ENCODE peak calls at places on chromosome 4, in eight cellular contexts. One of them, this sample, is unnamed.

GRCh38 chr4:142595222-142595871 is 250.8 kb downstream of the INPP4B start:
- DNase-seq in transverse colon: no peak
- DNase-seq in A549: no peak
- DNase-seq in PC-9: no peak
- DNase-seq in kidney: no peak
- DNase-seq in pancreas: peak; percentile 17
- DNase-seq in tibial artery: no peak
- DNase-seq in breast epithelium: no peak
- DNase-seq in this sample: no peak

GRCh38 chr4:100938698-100939097 is 408.6 kb downstream of the PPP3CA start:
- DNase-seq in kidney: no peak
- DNase-seq in tibial artery: no peak
- DNase-seq in breast epithelium: no peak
- DNase-seq in pancreas: no peak
- DNase-seq in transverse colon: no peak
- DNase-seq in A549: no peak
- DNase-seq in PC-9: no peak
- DNase-seq in this sample: no peak

GRCh38 chr4:3108211-3108610 is 33.7 kb downstream of the HTT start:
- DNase-seq in A549: no peak
- DNase-seq in kidney: no peak
- DNase-seq in transverse colon: no peak
- DNase-seq in pancreas: no peak
- DNase-seq in tibial artery: no peak
- DNase-seq in breast epithelium: no peak
- DNase-seq in PC-9: no peak
- DNase-seq in this sample: no peak

GRCh38 chr4:182205293-182205692 is 37.9 kb upstream of the TENM3 start:
- DNase-seq in PC-9: no peak
- DNase-seq in A549: no peak
- DNase-seq in pancreas: no peak
- DNase-seq in kidney: no peak
- DNase-seq in breast epithelium: no peak
- DNase-seq in tibial artery: no peak
- DNase-seq in transverse colon: no peak
- DNase-seq in this sample: no peak

GRCh38 chr4:156195914-156196313 is 242.2 kb upstream of the CTSO start:
- DNase-seq in transverse colon: no peak
- DNase-seq in tibial artery: no peak
- DNase-seq in A549: no peak
- DNase-seq in PC-9: no peak
- DNase-seq in pancreas: no peak
- DNase-seq in breast epithelium: no peak
- DNase-seq in kidney: no peak
- DNase-seq in this sample: no peak

GRCh38 chr4:56909083-56909981 is 1.6 kb downstream of the REST start:
- DNase-seq in breast epithelium: no peak
- DNase-seq in transverse colon: peak; percentile 56
- DNase-seq in pancreas: peak; percentile 52
- DNase-seq in PC-9: no peak
- DNase-seq in kidney: peak; percentile 90
- DNase-seq in A549: peak; percentile 33
- DNase-seq in tibial artery: peak; percentile 54
- DNase-seq in this sample: no peak

GRCh38 chr4:2825184-2825506 is 18.5 kb upstream of the ADD1 start:
- DNase-seq in tibial artery: peak; percentile 11
- DNase-seq in transverse colon: no peak
- DNase-seq in A549: no peak
- DNase-seq in breast epithelium: no peak
- DNase-seq in PC-9: no peak
- DNase-seq in pancreas: no peak
- DNase-seq in kidney: no peak
- DNase-seq in this sample: no peak

GRCh38 chr4:56387023-56388001 is at the start of gene AASDH:
- DNase-seq in breast epithelium: peak; percentile 91
- DNase-seq in pancreas: peak; percentile 94
- DNase-seq in transverse colon: peak; percentile 96
- DNase-seq in tibial artery: peak; percentile 87
- DNase-seq in A549: peak; percentile 94
- DNase-seq in PC-9: peak; percentile 87
- DNase-seq in kidney: peak; percentile 96
- DNase-seq in this sample: peak; percentile 91

GRCh38 chr4:158837527-158838141 is 68.8 kb downstream of the FNIP2 start:
- DNase-seq in kidney: no peak
- DNase-seq in tibial artery: no peak
- DNase-seq in PC-9: no peak
- DNase-seq in breast epithelium: no peak
- DNase-seq in pancreas: no peak
- DNase-seq in transverse colon: no peak
- DNase-seq in A549: no peak
- DNase-seq in this sample: no peak

GRCh38 chr4:168589154-168589553 is 92.3 kb downstream of the PALLD start:
- DNase-seq in pancreas: peak; percentile 16
- DNase-seq in kidney: no peak
- DNase-seq in A549: peak; percentile 74
- DNase-seq in PC-9: peak; percentile 93
- DNase-seq in tibial artery: no peak
- DNase-seq in transverse colon: no peak
- DNase-seq in breast epithelium: no peak
- DNase-seq in this sample: no peak

GRCh38 chr4:168593399-168593798 is 96.5 kb downstream of the PALLD start:
- DNase-seq in kidney: no peak
- DNase-seq in PC-9: no peak
- DNase-seq in tibial artery: no peak
- DNase-seq in transverse colon: no peak
- DNase-seq in pancreas: no peak
- DNase-seq in A549: no peak
- DNase-seq in breast epithelium: no peak
- DNase-seq in this sample: no peak

GRCh38 chr4:168592676-168593075 is 95.8 kb downstream of the PALLD start:
- DNase-seq in tibial artery: no peak
- DNase-seq in breast epithelium: no peak
- DNase-seq in pancreas: no peak
- DNase-seq in A549: no peak
- DNase-seq in PC-9: no peak
- DNase-seq in kidney: no peak
- DNase-seq in transverse colon: no peak
- DNase-seq in this sample: no peak

GRCh38 chr4:168598191-168598590 is 101.3 kb downstream of the PALLD start:
- DNase-seq in A549: no peak
- DNase-seq in pancreas: no peak
- DNase-seq in tibial artery: no peak
- DNase-seq in PC-9: no peak
- DNase-seq in kidney: no peak
- DNase-seq in transverse colon: no peak
- DNase-seq in breast epithelium: no peak
- DNase-seq in this sample: no peak

DNA sequence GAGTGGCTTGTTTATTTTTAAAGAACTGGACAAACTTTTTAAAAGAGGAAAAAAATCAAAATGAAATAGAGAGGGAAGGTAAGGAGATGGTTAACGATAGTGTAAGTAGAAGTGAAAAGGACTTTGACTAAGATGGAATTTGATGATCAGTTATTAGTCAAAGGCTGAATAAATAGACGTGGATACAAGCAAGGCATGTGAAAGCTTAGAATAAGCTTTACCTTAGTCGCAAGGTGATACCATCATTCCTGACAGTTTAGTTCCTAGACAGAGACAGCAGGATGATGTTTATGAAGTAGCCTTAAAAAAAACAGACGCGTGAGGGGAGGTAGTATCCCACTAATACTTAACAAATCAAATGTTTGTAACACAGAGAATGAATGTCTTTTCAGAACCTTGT is 97.3 kb downstream of the PALLD start:
- DNase-seq in A549: no peak
- DNase-seq in pancreas: no peak
- DNase-seq in tibial artery: no peak
- DNase-seq in kidney: no peak
- DNase-seq in PC-9: no peak
- DNase-seq in breast epithelium: no peak
- DNase-seq in transverse colon: no peak
- DNase-seq in this sample: no peak
- H3K4me3 ChIP-seq in A549: no peak overlapping the region
- H3K4me3 ChIP-seq in pancreas: no peak overlapping the region
- H3K4me3 ChIP-seq in tibial artery: no peak overlapping the region
- H3K4me3 ChIP-seq in kidney: no peak overlapping the region
- H3K4me3 ChIP-seq in PC-9: no peak overlapping the region
- H3K4me3 ChIP-seq in breast epithelium: no peak overlapping the region
- H3K4me3 ChIP-seq in transverse colon: no peak overlapping the region
- H3K4me3 ChIP-seq in this sample: no peak overlapping the region

GRCh38 chr4:176163041-176163440 is 32.3 kb downstream of the SPATA4 start:
- DNase-seq in PC-9: no peak
- DNase-seq in transverse colon: no peak
- DNase-seq in pancreas: no peak
- DNase-seq in A549: no peak
- DNase-seq in kidney: no peak
- DNase-seq in breast epithelium: no peak
- DNase-seq in tibial artery: no peak
- DNase-seq in this sample: no peak
- H3K4me3 ChIP-seq in PC-9: no peak overlapping the region
- H3K4me3 ChIP-seq in transverse colon: no peak overlapping the region
- H3K4me3 ChIP-seq in pancreas: no peak overlapping the region
- H3K4me3 ChIP-seq in A549: no peak overlapping the region
- H3K4me3 ChIP-seq in kidney: no peak overlapping the region
- H3K4me3 ChIP-seq in breast epithelium: no peak overlapping the region
- H3K4me3 ChIP-seq in tibial artery: no peak overlapping the region
- H3K4me3 ChIP-seq in this sample: no peak overlapping the region

GRCh38 chr4:86451560-86452322 is 91.9 kb upstream of the MAPK10 start:
- DNase-seq in breast epithelium: no peak
- DNase-seq in kidney: no peak
- DNase-seq in tibial artery: no peak
- DNase-seq in transverse colon: no peak
- DNase-seq in PC-9: peak; percentile 87
- DNase-seq in A549: peak; percentile 3
- DNase-seq in pancreas: no peak
- DNase-seq in this sample: no peak
- H3K4me3 ChIP-seq in breast epithelium: no peak overlapping the region
- H3K4me3 ChIP-seq in kidney: peak overlapping the region; percentile 81
- H3K4me3 ChIP-seq in tibial artery: peak overlapping the region; percentile 38
- H3K4me3 ChIP-seq in transverse colon: peak overlapping the region; percentile 21
- H3K4me3 ChIP-seq in PC-9: peak overlapping the region; percentile 42
- H3K4me3 ChIP-seq in A549: no peak overlapping the region
- H3K4me3 ChIP-seq in pancreas: no peak overlapping the region
- H3K4me3 ChIP-seq in this sample: peak overlapping the region; percentile 1

GRCh38 chr4:38065900-38066299 is 105.7 kb downstream of the PTTG2 start:
- DNase-seq in transverse colon: no peak
- DNase-seq in PC-9: no peak
- DNase-seq in A549: no peak
- DNase-seq in tibial artery: no peak
- DNase-seq in kidney: no peak
- DNase-seq in pancreas: no peak
- DNase-seq in breast epithelium: no peak
- DNase-seq in this sample: no peak

GRCh38 chr4:38060829-38061431 is 100.7 kb downstream of the PTTG2 start:
- DNase-seq in kidney: no peak
- DNase-seq in A549: no peak
- DNase-seq in PC-9: no peak
- DNase-seq in tibial artery: no peak
- DNase-seq in pancreas: no peak
- DNase-seq in breast epithelium: no peak
- DNase-seq in transverse colon: no peak
- DNase-seq in this sample: no peak

GRCh38 chr4:38062894-38063168 is 102.6 kb downstream of the PTTG2 start:
- DNase-seq in tibial artery: no peak
- DNase-seq in kidney: no peak
- DNase-seq in PC-9: no peak
- DNase-seq in breast epithelium: no peak
- DNase-seq in transverse colon: no peak
- DNase-seq in pancreas: no peak
- DNase-seq in A549: no peak
- DNase-seq in this sample: no peak

GRCh38 chr4:38065181-38065580 is 105.0 kb downstream of the PTTG2 start:
- DNase-seq in PC-9: no peak
- DNase-seq in A549: no peak
- DNase-seq in tibial artery: no peak
- DNase-seq in breast epithelium: no peak
- DNase-seq in transverse colon: no peak
- DNase-seq in pancreas: no peak
- DNase-seq in kidney: no peak
- DNase-seq in this sample: no peak

DNA sequence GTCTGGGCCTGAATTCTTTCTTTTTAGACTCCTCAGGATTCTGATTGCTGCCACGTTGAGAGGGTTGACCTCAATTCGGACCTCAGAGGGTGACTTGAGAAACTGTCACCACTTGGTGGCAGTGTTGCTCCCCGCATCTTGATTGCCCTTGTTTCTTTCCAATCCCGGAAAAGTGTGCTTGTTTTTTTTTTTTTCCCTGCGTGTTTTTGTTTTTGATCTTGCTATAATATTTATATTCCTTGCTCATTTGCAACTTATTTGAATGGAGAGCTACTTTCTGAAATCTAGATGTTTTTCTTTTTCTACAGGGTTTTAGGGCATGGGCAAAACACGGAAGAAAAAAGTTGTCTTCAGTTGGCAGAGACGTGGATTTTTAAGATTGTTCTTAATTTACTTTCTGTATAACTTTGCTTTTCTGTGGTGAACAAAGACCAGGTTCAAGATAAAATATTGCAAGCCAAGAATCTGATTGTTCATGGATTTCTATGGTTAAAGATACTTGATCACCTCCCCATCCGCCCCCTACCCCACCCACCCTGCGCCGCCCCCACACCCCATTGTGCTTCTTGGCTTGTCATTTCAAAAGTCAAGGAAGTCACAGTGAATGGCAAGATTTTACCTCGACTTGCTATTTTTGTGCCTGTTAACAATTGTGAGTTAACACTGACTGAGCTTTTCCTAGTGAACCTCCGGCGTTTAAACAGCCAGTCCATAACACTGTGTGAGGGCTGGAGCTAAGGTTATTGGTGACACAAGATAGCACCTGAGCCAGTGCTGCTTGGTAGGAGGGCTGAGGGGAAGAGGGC is 102.1 kb downstream of the PTTG2 start:
- DNase-seq in PC-9: peak; percentile 58
- DNase-seq in kidney: no peak
- DNase-seq in A549: peak; percentile 60
- DNase-seq in breast epithelium: peak; percentile 62
- DNase-seq in pancreas: peak; percentile 83
- DNase-seq in transverse colon: peak; percentile 89
- DNase-seq in tibial artery: peak; percentile 74
- DNase-seq in this sample: peak; percentile 79
- H3K4me3 ChIP-seq in PC-9: no peak overlapping the region
- H3K4me3 ChIP-seq in kidney: peak overlapping the region; percentile 58
- H3K4me3 ChIP-seq in A549: no peak overlapping the region
- H3K4me3 ChIP-seq in breast epithelium: peak overlapping the region; percentile 24
- H3K4me3 ChIP-seq in pancreas: peak overlapping the region; percentile 7
- H3K4me3 ChIP-seq in transverse colon: peak overlapping the region; percentile 31
- H3K4me3 ChIP-seq in tibial artery: peak overlapping the region; percentile 40
- H3K4me3 ChIP-seq in this sample: peak overlapping the region; percentile 39

GRCh38 chr4:31657859-31658258 is 937.7 kb downstream of the PCDH7 start:
- DNase-seq in PC-9: no peak
- DNase-seq in pancreas: no peak
- DNase-seq in kidney: no peak
- DNase-seq in breast epithelium: no peak
- DNase-seq in tibial artery: no peak
- DNase-seq in A549: no peak
- DNase-seq in transverse colon: no peak
- DNase-seq in this sample: no peak
- H3K4me3 ChIP-seq in PC-9: no peak overlapping the region
- H3K4me3 ChIP-seq in pancreas: no peak overlapping the region
- H3K4me3 ChIP-seq in kidney: no peak overlapping the region
- H3K4me3 ChIP-seq in breast epithelium: no peak overlapping the region
- H3K4me3 ChIP-seq in tibial artery: no peak overlapping the region
- H3K4me3 ChIP-seq in A549: no peak overlapping the region
- H3K4me3 ChIP-seq in transverse colon: no peak overlapping the region
- H3K4me3 ChIP-seq in this sample: no peak overlapping the region

GRCh38 chr4:118760493-118760892 is 75.3 kb downstream of the METTL14 start:
- DNase-seq in transverse colon: no peak
- DNase-seq in pancreas: no peak
- DNase-seq in breast epithelium: no peak
- DNase-seq in PC-9: no peak
- DNase-seq in tibial artery: no peak
- DNase-seq in kidney: no peak
- DNase-seq in A549: no peak
- DNase-seq in this sample: no peak
- H3K4me3 ChIP-seq in transverse colon: no peak overlapping the region
- H3K4me3 ChIP-seq in pancreas: no peak overlapping the region
- H3K4me3 ChIP-seq in breast epithelium: no peak overlapping the region
- H3K4me3 ChIP-seq in PC-9: no peak overlapping the region
- H3K4me3 ChIP-seq in tibial artery: no peak overlapping the region
- H3K4me3 ChIP-seq in kidney: no peak overlapping the region
- H3K4me3 ChIP-seq in A549: no peak overlapping the region
- H3K4me3 ChIP-seq in this sample: no peak overlapping the region